ENCODE peak calls at places on chromosomes 3 and 15, in six cellular contexts. H, V, D, N, M and F are unnamed samples.

GRCh38 chr3:129009266-129009665 is 8.2 kb downstream of the EFCC1 start:
- DNase-seq in D (no peak), N (no peak), H (no peak), V (no peak), M (no peak), F (no peak)

GRCh38 chr15:92104069-92104468 is 250.6 kb downstream of the SLCO3A1 start:
- DNase-seq in V (no peak), M (no peak), N (no peak), D (no peak), H (peak), F (no peak)

GRCh38 chr3:3628676-3629328 is 170.4 kb upstream of the LRRN1 start:
- DNase-seq in V (no peak), D (no peak), H (no peak), M (no peak), N (no peak), F (no peak)

GRCh38 chr3:535566-536416 is 339.2 kb downstream of the CHL1 start:
- DNase-seq in D (no peak), V (no peak), H (peak), M (no peak), N (no peak), F (peak)

GRCh38 chr3:138042043-138042442 is 32.1 kb downstream of the CLDN18 start:
- DNase-seq in N (no peak), V (no peak), H (no peak), M (no peak), D (peak), F (peak)

GRCh38 chr3:181318321-181318720 is 328.8 kb upstream of the DNAJC19 start:
- DNase-seq in H (no peak), M (no peak), N (no peak), D (no peak), V (no peak), F (no peak)

GRCh38 chr3:67064105-67064504 is 66.0 kb downstream of the KBTBD8 start:
- DNase-seq in H (no peak), D (no peak), V (no peak), M (no peak), N (no peak), F (peak)

GRCh38 chr15:71223516-71223915 is 108.2 kb downstream of the THSD4 start:
- DNase-seq in H (no peak), N (no peak), V (no peak), M (no peak), D (no peak), F (no peak)

GRCh38 chr15:79172032-79172481 is 81.5 kb upstream of the RASGRF1 start:
- DNase-seq in M (no peak), V (no peak), H (peak), N (no peak), D (no peak), F (no peak)

GRCh38 chr3:134768116-134768515 is 26.9 kb upstream of the EPHB1 start:
- DNase-seq in H (no peak), M (no peak), N (no peak), D (no peak), V (no peak), F (no peak)

GRCh38 chr3:48651763-48652162 is 10.9 kb downstream of the CELSR3 start:
- DNase-seq in H (no peak), V (no peak), N (no peak), D (no peak), M (no peak), F (no peak)

GRCh38 chr15:39770748-39771689 is 11.6 kb downstream of the FSIP1 start:
- DNase-seq in V (no peak), N (peak), D (peak), M (no peak), H (peak), F (peak)

GRCh38 chr3:11591401-11592266 is 52.1 kb downstream of the VGLL4 start:
- DNase-seq in D (no peak), M (no peak), H (peak), N (no peak), V (peak), F (peak)

GRCh38 chr15:75178938-75179772 is 22.5 kb upstream of the C15orf39 start:
- DNase-seq in V (no peak), D (no peak), H (no peak), M (no peak), N (no peak), F (no peak)

GRCh38 chr15:40759961-40760360 is 3.9 kb upstream of the GCHFR start:
- DNase-seq in H (no peak), M (no peak), V (no peak), N (no peak), D (no peak), F (no peak)

GRCh38 chr15:91445701-91446100 is 345.6 kb downstream of the SV2B start:
- DNase-seq in N (no peak), D (no peak), H (no peak), V (no peak), M (no peak), F (peak)

GRCh38 chr3:21893250-21893649 is 142.2 kb upstream of the ZNF385D start:
- DNase-seq in M (no peak), V (no peak), N (no peak), H (no peak), D (no peak), F (peak)

GRCh38 chr3:156742401-156742800 is 68.0 kb downstream of the TIPARP start:
- DNase-seq in V (no peak), N (no peak), H (no peak), D (no peak), M (no peak), F (no peak)

GRCh38 chr15:87961851-87962816 is 294.4 kb downstream of the NTRK3 start:
- DNase-seq in D (no peak), N (no peak), V (no peak), H (peak), M (no peak), F (peak)

GRCh38 chr3:31695280-31696008 is 162.7 kb downstream of the STT3B start:
- DNase-seq in M (no peak), V (no peak), H (peak), D (no peak), N (no peak), F (no peak)

GRCh38 chr3:167679526-167679925 is 25.8 kb upstream of the WDR49 start:
- DNase-seq in H (no peak), V (no peak), D (no peak), N (no peak), M (no peak), F (no peak)

GRCh38 chr3:169457807-169458206 is 205.7 kb downstream of the MECOM start:
- DNase-seq in N (no peak), H (no peak), V (no peak), M (no peak), D (no peak), F (no peak)